ENCODE peak calls at places on chromosome 1, in seven cellular contexts. One of them, this sample, is unnamed.

GRCh38 chr1:37502104-37502503 is 12.5 kb downstream of the MEAF6 start:
- DNase-seq in NB4: no peak
- DNase-seq in uterus: no peak
- DNase-seq in stomach: no peak
- DNase-seq in tibial nerve: no peak
- DNase-seq in prostate gland: no peak
- DNase-seq in sigmoid colon: no peak
- DNase-seq in this sample: no peak

GRCh38 chr1:183838221-183838620 is 33.3 kb downstream of the RGL1 start:
- DNase-seq in NB4: no peak
- DNase-seq in uterus: no peak
- DNase-seq in sigmoid colon: no peak
- DNase-seq in stomach: no peak
- DNase-seq in tibial nerve: no peak
- DNase-seq in prostate gland: no peak
- DNase-seq in this sample: no peak

GRCh38 chr1:205317311-205317917 is 4.1 kb downstream of the NUAK2 start:
- DNase-seq in stomach: peak; percentile 96
- DNase-seq in tibial nerve: no peak
- DNase-seq in NB4: no peak
- DNase-seq in prostate gland: peak; percentile 88
- DNase-seq in uterus: peak; percentile 39
- DNase-seq in sigmoid colon: no peak
- DNase-seq in this sample: peak; percentile 88

GRCh38 chr1:4021153-4021894 is 121.3 kb upstream of the C1orf174 start:
- DNase-seq in stomach: no peak
- DNase-seq in uterus: no peak
- DNase-seq in prostate gland: no peak
- DNase-seq in NB4: no peak
- DNase-seq in sigmoid colon: no peak
- DNase-seq in tibial nerve: no peak
- DNase-seq in this sample: no peak

GRCh38 chr1:14815175-14815882 is 216.8 kb downstream of the KAZN start:
- DNase-seq in stomach: peak; percentile 54
- DNase-seq in uterus: no peak
- DNase-seq in tibial nerve: no peak
- DNase-seq in prostate gland: no peak
- DNase-seq in NB4: no peak
- DNase-seq in sigmoid colon: no peak
- DNase-seq in this sample: no peak

GRCh38 chr1:232470711-232471110 is 159.2 kb downstream of the SIPA1L2 start:
- DNase-seq in stomach: no peak
- DNase-seq in tibial nerve: no peak
- DNase-seq in NB4: no peak
- DNase-seq in sigmoid colon: no peak
- DNase-seq in uterus: no peak
- DNase-seq in prostate gland: no peak
- DNase-seq in this sample: no peak

GRCh38 chr1:153827168-153827964 is 52.2 kb downstream of the SLC27A3 start:
- DNase-seq in prostate gland: no peak
- DNase-seq in NB4: no peak
- DNase-seq in uterus: no peak
- DNase-seq in stomach: no peak
- DNase-seq in tibial nerve: no peak
- DNase-seq in sigmoid colon: no peak
- DNase-seq in this sample: no peak

GRCh38 chr1:208332774-208333126 is 88.6 kb upstream of the PLXNA2 start:
- DNase-seq in prostate gland: no peak
- DNase-seq in sigmoid colon: no peak
- DNase-seq in stomach: no peak
- DNase-seq in NB4: no peak
- DNase-seq in tibial nerve: no peak
- DNase-seq in uterus: no peak
- DNase-seq in this sample: no peak

GRCh38 chr1:110455151-110455550 is 4.2 kb downstream of the PROK1 start:
- DNase-seq in sigmoid colon: no peak
- DNase-seq in prostate gland: no peak
- DNase-seq in uterus: no peak
- DNase-seq in stomach: no peak
- DNase-seq in NB4: no peak
- DNase-seq in tibial nerve: no peak
- DNase-seq in this sample: no peak

GRCh38 chr1:19042675-19043578 is 86.5 kb upstream of the IFFO2 start:
- DNase-seq in tibial nerve: no peak
- DNase-seq in uterus: no peak
- DNase-seq in NB4: no peak
- DNase-seq in prostate gland: no peak
- DNase-seq in stomach: no peak
- DNase-seq in sigmoid colon: peak; percentile 42
- DNase-seq in this sample: peak; percentile 59

GRCh38 chr1:18066576-18066975 is 41.0 kb upstream of the IGSF21 start:
- DNase-seq in uterus: no peak
- DNase-seq in tibial nerve: no peak
- DNase-seq in prostate gland: no peak
- DNase-seq in stomach: no peak
- DNase-seq in sigmoid colon: no peak
- DNase-seq in NB4: no peak
- DNase-seq in this sample: no peak

GRCh38 chr1:114676115-114676514 is 6.3 kb upstream of the DENND2C start:
- DNase-seq in tibial nerve: no peak
- DNase-seq in NB4: no peak
- DNase-seq in sigmoid colon: no peak
- DNase-seq in stomach: no peak
- DNase-seq in uterus: no peak
- DNase-seq in prostate gland: no peak
- DNase-seq in this sample: no peak

GRCh38 chr1:162561616-162562451 is at the start of gene UAP1:
- DNase-seq in stomach: no peak
- DNase-seq in prostate gland: peak; percentile 22
- DNase-seq in sigmoid colon: peak; percentile 81
- DNase-seq in tibial nerve: no peak
- DNase-seq in NB4: peak; percentile 44
- DNase-seq in uterus: no peak
- DNase-seq in this sample: peak; percentile 56

GRCh38 chr1:32200226-32201010 is at the start of gene CCDC28B:
- DNase-seq in sigmoid colon: peak; percentile 90
- DNase-seq in prostate gland: peak; percentile 33
- DNase-seq in NB4: peak; percentile 53
- DNase-seq in stomach: peak; percentile 45
- DNase-seq in uterus: peak; percentile 77
- DNase-seq in tibial nerve: peak; percentile 48
- DNase-seq in this sample: peak; percentile 48

GRCh38 chr1:165914136-165914798 is 86.9 kb downstream of the UCK2 start:
- DNase-seq in sigmoid colon: peak; percentile 69
- DNase-seq in prostate gland: peak; percentile 77
- DNase-seq in stomach: peak; percentile 73
- DNase-seq in NB4: peak; percentile 75
- DNase-seq in tibial nerve: peak; percentile 50
- DNase-seq in uterus: peak; percentile 52
- DNase-seq in this sample: no peak

GRCh38 chr1:155864393-155864792 is 5.0 kb downstream of the SYT11 start:
- DNase-seq in sigmoid colon: no peak
- DNase-seq in prostate gland: no peak
- DNase-seq in stomach: no peak
- DNase-seq in uterus: no peak
- DNase-seq in tibial nerve: no peak
- DNase-seq in NB4: no peak
- DNase-seq in this sample: no peak

GRCh38 chr1:187237542-187237941 is 408.8 kb downstream of the PLA2G4A start:
- DNase-seq in uterus: no peak
- DNase-seq in sigmoid colon: no peak
- DNase-seq in prostate gland: no peak
- DNase-seq in tibial nerve: no peak
- DNase-seq in NB4: no peak
- DNase-seq in stomach: no peak
- DNase-seq in this sample: no peak

GRCh38 chr1:58539553-58539952 is 7.0 kb downstream of the OMA1 start:
- DNase-seq in uterus: no peak
- DNase-seq in sigmoid colon: no peak
- DNase-seq in prostate gland: no peak
- DNase-seq in NB4: peak; percentile 55
- DNase-seq in tibial nerve: no peak
- DNase-seq in stomach: no peak
- DNase-seq in this sample: no peak

GRCh38 chr1:43834280-43835140 is 99.1 kb upstream of the ARTN start:
- DNase-seq in uterus: no peak
- DNase-seq in stomach: no peak
- DNase-seq in tibial nerve: no peak
- DNase-seq in sigmoid colon: no peak
- DNase-seq in prostate gland: no peak
- DNase-seq in NB4: peak; percentile 92
- DNase-seq in this sample: no peak

GRCh38 chr1:155970531-155971167 is 7.7 kb downstream of the ARHGEF2 start:
- DNase-seq in prostate gland: no peak
- DNase-seq in stomach: peak; percentile 51
- DNase-seq in tibial nerve: peak; percentile 45
- DNase-seq in uterus: peak; percentile 66
- DNase-seq in NB4: peak; percentile 95
- DNase-seq in sigmoid colon: peak; percentile 87
- DNase-seq in this sample: no peak

GRCh38 chr1:201119206-201119814 is 7.1 kb upstream of the CACNA1S start:
- DNase-seq in uterus: no peak
- DNase-seq in tibial nerve: no peak
- DNase-seq in stomach: peak; percentile 35
- DNase-seq in sigmoid colon: no peak
- DNase-seq in prostate gland: no peak
- DNase-seq in NB4: peak; percentile 64
- DNase-seq in this sample: no peak

GRCh38 chr1:211632808-211633522 is 42.5 kb downstream of the NEK2 start:
- DNase-seq in NB4: peak; percentile 34
- DNase-seq in sigmoid colon: peak; percentile 78
- DNase-seq in tibial nerve: no peak
- DNase-seq in uterus: no peak
- DNase-seq in prostate gland: peak; percentile 71
- DNase-seq in stomach: no peak
- DNase-seq in this sample: peak; percentile 75

GRCh38 chr1:156471496-156472490 is 28.8 kb downstream of the MEF2D start:
- DNase-seq in prostate gland: peak; percentile 92
- DNase-seq in stomach: peak; percentile 98
- DNase-seq in sigmoid colon: peak; percentile 76
- DNase-seq in uterus: no peak
- DNase-seq in NB4: no peak
- DNase-seq in tibial nerve: no peak
- DNase-seq in this sample: peak; percentile 94

GRCh38 chr1:74432325-74432724 is 80.1 kb downstream of the LRRC53 start:
- DNase-seq in sigmoid colon: no peak
- DNase-seq in tibial nerve: no peak
- DNase-seq in NB4: no peak
- DNase-seq in uterus: no peak
- DNase-seq in prostate gland: no peak
- DNase-seq in stomach: no peak
- DNase-seq in this sample: no peak

GRCh38 chr1:234725177-234726132 is 115.5 kb upstream of the IRF2BP2 start:
- DNase-seq in NB4: no peak
- DNase-seq in sigmoid colon: peak; percentile 81
- DNase-seq in uterus: peak; percentile 55
- DNase-seq in stomach: peak; percentile 68
- DNase-seq in tibial nerve: no peak
- DNase-seq in prostate gland: peak; percentile 80
- DNase-seq in this sample: peak; percentile 76

GRCh38 chr1:21216835-21217811 is 40.4 kb upstream of the EIF4G3 start:
- DNase-seq in stomach: peak; percentile 65
- DNase-seq in uterus: peak; percentile 31
- DNase-seq in sigmoid colon: peak; percentile 76
- DNase-seq in NB4: peak; percentile 64
- DNase-seq in prostate gland: peak; percentile 23
- DNase-seq in tibial nerve: peak; percentile 33
- DNase-seq in this sample: no peak
- TF ChIP-seq POLR2A in stomach: no peak
- TF ChIP-seq POLR2A in uterus: no peak
- TF ChIP-seq POLR2A in sigmoid colon: no peak
- TF ChIP-seq POLR2A in NB4: no peak
- TF ChIP-seq POLR2A in prostate gland: no peak
- TF ChIP-seq POLR2A in tibial nerve: no peak
- TF ChIP-seq POLR2A in this sample: no peak

GRCh38 chr1:60848583-60849188 is 233.7 kb upstream of the NFIA start:
- DNase-seq in sigmoid colon: no peak
- DNase-seq in NB4: peak; percentile 24
- DNase-seq in stomach: no peak
- DNase-seq in tibial nerve: no peak
- DNase-seq in prostate gland: no peak
- DNase-seq in uterus: no peak
- DNase-seq in this sample: no peak
- TF ChIP-seq CTCF in sigmoid colon: no peak
- TF ChIP-seq CTCF in NB4: peak; percentile 10
- TF ChIP-seq CTCF in stomach: peak; percentile 30
- TF ChIP-seq CTCF in tibial nerve: peak; percentile 20
- TF ChIP-seq CTCF in prostate gland: no peak
- TF ChIP-seq CTCF in uterus: no peak
- TF ChIP-seq CTCF in this sample: peak; percentile 28

GRCh38 chr1:86395771-86396502 is at the start of gene ODF2L:
- DNase-seq in NB4: peak; percentile 90
- DNase-seq in prostate gland: peak; percentile 93
- DNase-seq in sigmoid colon: peak; percentile 95
- DNase-seq in tibial nerve: peak; percentile 79
- DNase-seq in uterus: peak; percentile 81
- DNase-seq in stomach: peak; percentile 87
- DNase-seq in this sample: peak; percentile 91
- TF ChIP-seq POLR2A in NB4: peak; percentile 39
- TF ChIP-seq POLR2A in prostate gland: peak; percentile 88
- TF ChIP-seq POLR2A in sigmoid colon: peak; percentile 42
- TF ChIP-seq POLR2A in tibial nerve: peak; percentile 42
- TF ChIP-seq POLR2A in uterus: peak; percentile 76
- TF ChIP-seq POLR2A in stomach: no peak
- TF ChIP-seq POLR2A in this sample: peak; percentile 62

DNA sequence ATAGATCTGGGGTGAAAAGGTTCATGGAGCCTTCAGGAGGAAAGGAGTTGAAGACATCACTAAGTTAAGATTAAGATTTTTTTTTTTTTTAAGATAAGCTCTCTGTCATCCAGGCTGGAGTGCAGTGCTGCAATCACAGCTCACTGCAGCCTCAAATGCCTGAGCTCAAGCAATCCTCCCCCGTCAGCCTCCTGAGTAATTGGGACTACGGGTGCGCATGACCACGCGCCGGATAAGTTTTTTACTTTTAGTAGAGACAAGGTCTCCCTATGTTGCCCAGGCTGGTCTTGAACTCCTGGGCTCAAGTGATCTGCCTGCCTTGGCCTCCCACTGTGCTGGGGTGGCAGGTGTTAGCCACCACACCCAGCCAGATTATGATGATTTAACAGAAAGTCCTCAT is 7.7 kb downstream of the DISP3 start:
- DNase-seq in tibial nerve: no peak
- DNase-seq in uterus: no peak
- DNase-seq in stomach: no peak
- DNase-seq in NB4: no peak
- DNase-seq in prostate gland: no peak
- DNase-seq in sigmoid colon: peak; percentile 9
- DNase-seq in this sample: no peak
- TF ChIP-seq CTCF in tibial nerve: no peak
- TF ChIP-seq CTCF in uterus: no peak
- TF ChIP-seq CTCF in stomach: no peak
- TF ChIP-seq CTCF in NB4: no peak
- TF ChIP-seq CTCF in prostate gland: no peak
- TF ChIP-seq CTCF in sigmoid colon: no peak
- TF ChIP-seq CTCF in this sample: no peak